ENCODE peak calls at places on chromosomes 13 and 19, in four cellular contexts. One of them, this sample, is unnamed.

GRCh38 chr19:40626918-40627317 is 25.7 kb downstream of the LTBP4 start:
- DNase-seq in HepG2: no peak
- DNase-seq in K562: no peak
- DNase-seq in GM12878: no peak
- DNase-seq in this sample: no peak

GRCh38 chr19:29505034-29505824 is 20.6 kb upstream of the VSTM2B start:
- DNase-seq in HepG2: no peak
- DNase-seq in K562: no peak
- DNase-seq in GM12878: no peak
- DNase-seq in this sample: no peak

GRCh38 chr13:19182536-19182935 is 912 bp upstream of the TUBA3C start:
- DNase-seq in HepG2: no peak
- DNase-seq in K562: no peak
- DNase-seq in GM12878: no peak
- DNase-seq in this sample: no peak

GRCh38 chr13:19991531-19991930 is 33.0 kb downstream of the ZMYM2 start:
- DNase-seq in HepG2: no peak
- DNase-seq in K562: no peak
- DNase-seq in GM12878: no peak
- DNase-seq in this sample: no peak

GRCh38 chr13:73060251-73061160 is 1.7 kb downstream of the KLF5 start:
- DNase-seq in HepG2: no peak
- DNase-seq in K562: peak; percentile 12
- DNase-seq in GM12878: no peak
- DNase-seq in this sample: no peak

GRCh38 chr13:95552539-95553270 is at the start of gene CLDN10:
- DNase-seq in HepG2: no peak
- DNase-seq in K562: no peak
- DNase-seq in GM12878: no peak
- DNase-seq in this sample: peak; percentile 86

GRCh38 chr19:16739546-16739945 is 19.9 kb downstream of the NWD1 start:
- DNase-seq in HepG2: no peak
- DNase-seq in K562: no peak
- DNase-seq in GM12878: no peak
- DNase-seq in this sample: peak; percentile 46

GRCh38 chr13:67235265-67235664 is 5.1 kb upstream of the PCDH9 start:
- DNase-seq in HepG2: no peak
- DNase-seq in K562: no peak
- DNase-seq in GM12878: no peak
- DNase-seq in this sample: no peak

GRCh38 chr13:113638173-113638746 is 19.7 kb downstream of the ATP4B start:
- DNase-seq in HepG2: no peak
- DNase-seq in K562: no peak
- DNase-seq in GM12878: no peak
- DNase-seq in this sample: no peak

GRCh38 chr13:42807236-42807635 is 25.9 kb downstream of the FAM216B start:
- DNase-seq in HepG2: no peak
- DNase-seq in K562: no peak
- DNase-seq in GM12878: no peak
- DNase-seq in this sample: no peak

GRCh38 chr13:83881917-83882625 is at the start of gene SLITRK1:
- DNase-seq in HepG2: no peak
- DNase-seq in K562: peak; percentile 17
- DNase-seq in GM12878: peak; percentile 9
- DNase-seq in this sample: peak; percentile 93

GRCh38 chr13:113552079-113552478 is 32.5 kb upstream of the TFDP1 start:
- DNase-seq in HepG2: no peak
- DNase-seq in K562: no peak
- DNase-seq in GM12878: no peak
- DNase-seq in this sample: no peak

GRCh38 chr19:23440791-23441190 is 45.5 kb upstream of the ZNF91 start:
- DNase-seq in HepG2: no peak
- DNase-seq in K562: peak; percentile 16
- DNase-seq in GM12878: no peak
- DNase-seq in this sample: peak; percentile 66

DNA sequence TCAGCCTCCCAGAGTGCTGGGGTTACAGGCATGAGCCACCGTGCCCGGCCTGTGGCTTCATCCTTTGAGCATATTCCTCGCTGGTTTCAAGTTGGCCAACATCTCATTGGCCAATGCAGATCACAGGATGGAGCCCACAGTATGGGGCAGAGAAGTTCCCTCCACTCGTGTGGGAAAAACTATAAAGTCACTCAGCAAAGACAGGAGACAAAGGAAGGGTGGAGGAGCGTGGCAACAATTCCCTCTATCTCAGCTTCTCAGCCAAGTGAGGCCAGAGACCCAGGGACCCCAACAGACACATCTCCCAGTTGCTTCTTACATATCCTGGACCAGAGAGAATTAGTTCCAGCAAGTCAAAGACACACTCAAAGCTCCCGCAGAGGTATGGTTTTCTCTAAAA is 184.6 kb upstream of the SOX1 start:
- DNase-seq in HepG2: no peak
- DNase-seq in K562: no peak
- DNase-seq in GM12878: no peak
- DNase-seq in this sample: no peak
- TF ChIP-seq CREM in HepG2: no peak
- TF ChIP-seq CREM in K562: no peak
- TF ChIP-seq CREM in GM12878: no peak
- TF ChIP-seq CREM in this sample: no peak

GRCh38 chr19:1521636-1522035 is 2.2 kb upstream of the PLK5 start:
- DNase-seq in HepG2: no peak
- DNase-seq in K562: no peak
- DNase-seq in GM12878: no peak
- DNase-seq in this sample: no peak
- TF ChIP-seq CREM in HepG2: no peak
- TF ChIP-seq CREM in K562: no peak
- TF ChIP-seq CREM in GM12878: no peak
- TF ChIP-seq CREM in this sample: no peak

GRCh38 chr19:1210227-1210538 is 4.6 kb downstream of the STK11 start:
- DNase-seq in HepG2: no peak
- DNase-seq in K562: no peak
- DNase-seq in GM12878: no peak
- DNase-seq in this sample: no peak
- TF ChIP-seq CREM in HepG2: no peak
- TF ChIP-seq CREM in K562: no peak
- TF ChIP-seq CREM in GM12878: no peak
- TF ChIP-seq CREM in this sample: no peak

GRCh38 chr19:12984143-12984627 is 11.1 kb upstream of the NFIX start:
- DNase-seq in HepG2: no peak
- DNase-seq in K562: no peak
- DNase-seq in GM12878: no peak
- DNase-seq in this sample: no peak

GRCh38 chr19:12983091-12983490 is 12.2 kb upstream of the NFIX start:
- DNase-seq in HepG2: no peak
- DNase-seq in K562: no peak
- DNase-seq in GM12878: no peak
- DNase-seq in this sample: no peak

GRCh38 chr19:12984683-12985048 is 10.6 kb upstream of the NFIX start:
- DNase-seq in HepG2: no peak
- DNase-seq in K562: peak; percentile 24
- DNase-seq in GM12878: no peak
- DNase-seq in this sample: no peak

GRCh38 chr19:12982648-12983047 is 12.6 kb upstream of the NFIX start:
- DNase-seq in HepG2: no peak
- DNase-seq in K562: no peak
- DNase-seq in GM12878: no peak
- DNase-seq in this sample: no peak

GRCh38 chr19:12983561-12984142 is 11.6 kb upstream of the NFIX start:
- DNase-seq in HepG2: peak; percentile 53
- DNase-seq in K562: peak; percentile 79
- DNase-seq in GM12878: no peak
- DNase-seq in this sample: peak; percentile 81
- TF ChIP-seq CREM in HepG2: no peak
- TF ChIP-seq CREM in K562: peak; percentile 84
- TF ChIP-seq CREM in GM12878: peak; percentile 12
- TF ChIP-seq CREM in this sample: no peak

GRCh38 chr19:44435441-44435840 is 12.8 kb downstream of the ZNF229 start:
- DNase-seq in HepG2: no peak
- DNase-seq in K562: no peak
- DNase-seq in GM12878: no peak
- DNase-seq in this sample: no peak

GRCh38 chr19:44430956-44431355 is 17.3 kb downstream of the ZNF229 start:
- DNase-seq in HepG2: no peak
- DNase-seq in K562: no peak
- DNase-seq in GM12878: no peak
- DNase-seq in this sample: no peak
- TF ChIP-seq CREM in HepG2: no peak
- TF ChIP-seq CREM in K562: no peak
- TF ChIP-seq CREM in GM12878: no peak
- TF ChIP-seq CREM in this sample: no peak

GRCh38 chr13:79867248-79867647 is 386.3 kb downstream of the NDFIP2 start:
- DNase-seq in HepG2: no peak
- DNase-seq in K562: no peak
- DNase-seq in GM12878: no peak
- DNase-seq in this sample: no peak
- TF ChIP-seq CREM in HepG2: no peak
- TF ChIP-seq CREM in K562: no peak
- TF ChIP-seq CREM in GM12878: no peak
- TF ChIP-seq CREM in this sample: no peak

DNA sequence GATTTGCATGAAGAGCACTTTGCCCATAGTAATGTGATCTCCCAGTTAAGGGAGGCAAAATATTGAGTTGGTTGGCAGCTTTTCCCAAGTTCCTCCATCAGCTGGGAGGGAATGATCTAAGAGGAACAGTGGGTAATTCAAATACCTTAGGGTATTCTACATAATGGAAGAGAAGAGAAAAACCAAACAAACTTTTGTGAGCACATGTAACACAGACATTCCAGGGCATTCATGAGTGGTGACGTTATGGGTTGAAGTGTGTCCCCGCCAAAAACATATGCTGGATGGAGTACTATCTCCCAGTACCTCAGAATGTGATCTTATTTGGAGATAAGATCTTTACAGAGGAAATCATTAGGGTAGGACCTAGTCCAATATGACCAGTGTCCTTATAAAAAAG is 220.1 kb downstream of the FOXO1 start:
- DNase-seq in HepG2: no peak
- DNase-seq in K562: no peak
- DNase-seq in GM12878: no peak
- DNase-seq in this sample: no peak
- TF ChIP-seq CREM in HepG2: no peak
- TF ChIP-seq CREM in K562: no peak
- TF ChIP-seq CREM in GM12878: no peak
- TF ChIP-seq CREM in this sample: no peak

DNA sequence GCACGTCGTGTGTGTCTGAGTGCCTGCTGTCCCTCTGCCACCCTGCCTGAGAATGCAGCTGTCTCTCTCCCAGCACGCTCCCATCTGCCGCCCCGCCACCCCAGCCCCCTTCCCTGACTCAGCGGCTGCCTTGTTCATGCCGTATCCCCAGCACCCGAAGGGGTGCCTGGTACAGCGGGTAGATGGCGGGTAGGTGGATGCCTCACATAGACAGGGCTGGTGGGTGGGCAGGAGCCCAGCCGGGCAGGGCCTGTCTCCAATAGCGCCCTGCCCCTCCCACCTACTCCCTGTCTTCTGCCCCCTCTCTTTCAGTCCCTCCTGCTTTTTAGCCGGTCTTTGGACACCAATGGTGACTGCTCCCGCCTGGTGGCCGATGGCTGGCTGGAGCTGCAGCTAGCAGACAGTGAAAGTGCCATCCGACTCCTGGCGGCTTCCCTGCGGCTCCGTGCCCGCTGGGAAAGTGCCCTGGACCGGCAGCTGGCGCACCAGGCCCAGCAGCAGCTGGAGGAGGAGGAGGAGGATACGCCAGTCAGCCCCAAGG is 30.4 kb downstream of the DHX34 start:
- DNase-seq in HepG2: no peak
- DNase-seq in K562: no peak
- DNase-seq in GM12878: no peak
- DNase-seq in this sample: no peak
- TF ChIP-seq CREM in HepG2: no peak
- TF ChIP-seq CREM in K562: no peak
- TF ChIP-seq CREM in GM12878: no peak
- TF ChIP-seq CREM in this sample: no peak

This sample was measured in WTC11.